ENCODE peak calls at places on chromosomes 3 and 15, in ten cellular contexts. Y is GDM1; V is stimulated activated CD4-positive, alpha-beta T cell treated with anti-CD3 and anti-CD28 coated beads, Interleukin-4, amount 100 ng/mL, for 1 hour; B is GM13976; J is naive thymus-derived CD8-positive, alpha-beta T cell; U is GM10248; S is HT1080; G is T-helper 9 cell; L is psoas muscle; A is AG04450. F is an unnamed sample.

GRCh38 chr3:126816956-126817777 is 113.1 kb downstream of the CHCHD6 start:
- DNase-seq in U (no peak), G (no peak), V (no peak), Y (no peak), A (no peak), J (no peak), L (no peak), B (no peak), S (no peak), F (no peak)

GRCh38 chr3:178076718-178077117 is 459.5 kb upstream of the KCNMB2 start:
- DNase-seq in Y (peak), G (no peak), S (no peak), V (no peak), B (no peak), J (no peak), A (no peak), U (no peak), L (no peak), F (no peak)

GRCh38 chr15:99416191-99417188 is 149.3 kb upstream of the MEF2A start:
- DNase-seq in Y (no peak), J (no peak), A (no peak), B (no peak), V (no peak), L (no peak), S (no peak), U (no peak), G (no peak), F (no peak)

GRCh38 chr3:128549283-128550112 is 56.5 kb upstream of the GATA2 start:
- DNase-seq in S (peak), L (peak), U (no peak), G (no peak), Y (no peak), A (peak), V (no peak), J (no peak), B (no peak), F (no peak)

GRCh38 chr3:82144811-82145210 is 383.4 kb upstream of the GBE1 start:
- DNase-seq in A (no peak), Y (no peak), S (no peak), G (no peak), L (no peak), V (no peak), J (no peak), B (no peak), U (no peak), F (no peak)

GRCh38 chr3:119679874-119680273 is 2.7 kb upstream of the COX17 start:
- DNase-seq in S (no peak), U (no peak), G (no peak), B (no peak), Y (no peak), J (no peak), A (no peak), V (no peak), L (no peak), F (no peak)

GRCh38 chr3:156509209-156510174 is 45.4 kb downstream of the SSR3 start:
- DNase-seq in A (peak), U (peak), B (peak), J (no peak), S (peak), L (no peak), Y (peak), G (no peak), V (no peak), F (peak)

GRCh38 chr3:190183121-190183520 is 62.4 kb upstream of the P3H2 start:
- DNase-seq in Y (no peak), U (peak), J (no peak), V (no peak), G (no peak), L (no peak), S (peak), A (peak), B (peak), F (peak)

GRCh38 chr3:51706788-51707731 is at the start of gene GRM2:
- DNase-seq in V (peak), Y (no peak), G (peak), U (no peak), B (no peak), S (no peak), J (no peak), L (peak), A (peak), F (no peak)

GRCh38 chr3:187188931-187189330 is 8.4 kb upstream of the RTP1 start:
- DNase-seq in L (no peak), A (no peak), J (no peak), V (no peak), U (no peak), B (no peak), S (no peak), G (no peak), Y (no peak), F (no peak)

GRCh38 chr3:98548544-98548943 is 16.8 kb downstream of the GPR15 start:
- DNase-seq in Y (no peak), G (no peak), V (no peak), A (no peak), J (no peak), B (no peak), U (no peak), S (no peak), L (no peak), F (no peak)

GRCh38 chr15:48415036-48415886 is 84.0 kb downstream of the DUT start:
- DNase-seq in U (no peak), B (no peak), J (no peak), L (no peak), G (no peak), V (no peak), Y (no peak), S (peak), A (no peak), F (no peak)

GRCh38 chr3:129503387-129504010 is 24.9 kb upstream of the RHO start:
- DNase-seq in A (no peak), L (no peak), Y (no peak), V (no peak), S (peak), J (no peak), G (no peak), U (no peak), B (no peak), F (no peak)

GRCh38 chr3:138829886-138830510 is 4.7 kb downstream of the PIK3CB start:
- DNase-seq in U (no peak), L (no peak), B (no peak), S (no peak), V (no peak), Y (no peak), J (no peak), A (no peak), G (no peak), F (no peak)

GRCh38 chr15:31932581-31932980 is 97.7 kb upstream of the CHRNA7 start:
- DNase-seq in A (no peak), L (no peak), Y (no peak), V (no peak), U (no peak), S (peak), G (no peak), J (no peak), B (no peak), F (no peak)

GRCh38 chr3:189630667-189631372 is 369 bp upstream of the TP63 start:
- DNase-seq in G (no peak), V (no peak), Y (no peak), S (no peak), A (no peak), J (no peak), U (peak), B (peak), L (no peak), F (peak)

GRCh38 chr3:113194747-113195400 is 16.5 kb upstream of the BOC start:
- DNase-seq in Y (no peak), V (no peak), S (no peak), G (no peak), J (no peak), U (no peak), A (no peak), B (no peak), L (no peak), F (no peak)

GRCh38 chr3:190514163-190515153 is 573 bp downstream of the IL1RAP start:
- DNase-seq in L (peak), J (peak), Y (no peak), B (peak), A (no peak), U (peak), S (peak), G (peak), V (peak), F (peak)

GRCh38 chr15:92810418-92811138 is 89.5 kb upstream of the CHD2 start:
- DNase-seq in G (no peak), A (no peak), Y (peak), B (no peak), U (no peak), S (no peak), L (peak), J (no peak), V (peak), F (peak)

GRCh38 chr15:52257734-52258062 is 37.9 kb downstream of the MYO5C start:
- DNase-seq in V (no peak), B (no peak), L (peak), S (no peak), G (no peak), U (no peak), J (no peak), Y (no peak), A (no peak), F (no peak)

GRCh38 chr3:153051427-153052095 is 110.5 kb upstream of the RAP2B start:
- DNase-seq in S (peak), Y (no peak), U (no peak), B (no peak), J (no peak), L (no peak), V (no peak), A (no peak), G (no peak), F (no peak)

GRCh38 chr15:25342629-25343028 is 96.2 kb downstream of the UBE3A start:
- DNase-seq in L (no peak), B (no peak), V (no peak), G (no peak), A (no peak), U (no peak), S (no peak), Y (no peak), J (no peak), F (no peak)

GRCh38 chr15:29704950-29705597 is 117.2 kb downstream of the TJP1 start:
- DNase-seq in G (no peak), L (no peak), Y (no peak), U (no peak), S (no peak), B (no peak), A (no peak), J (no peak), V (no peak), F (no peak)

GRCh38 chr15:31214864-31215489 is 111.7 kb upstream of the KLF13 start:
- DNase-seq in J (no peak), G (no peak), A (no peak), B (no peak), U (no peak), S (no peak), Y (no peak), V (no peak), L (peak), F (no peak)

GRCh38 chr3:30493912-30494311 is 112.5 kb upstream of the TGFBR2 start:
- DNase-seq in B (no peak), Y (no peak), J (no peak), V (no peak), S (no peak), G (no peak), A (peak), U (no peak), L (no peak), F (no peak)

GRCh38 chr3:71026634-71027578 is 556.6 kb downstream of the FOXP1 start:
- DNase-seq in V (no peak), A (no peak), B (no peak), G (no peak), Y (no peak), U (no peak), S (no peak), J (no peak), L (no peak), F (no peak)

GRCh38 chr3:133490468-133491351 is 82.8 kb upstream of the CDV3 start:
- DNase-seq in S (no peak), J (peak), A (no peak), V (peak), L (no peak), G (peak), Y (no peak), U (peak), B (peak), F (peak)

GRCh38 chr15:66249623-66250174 is 3.9 kb downstream of the MEGF11 start:
- DNase-seq in B (no peak), S (no peak), A (no peak), V (no peak), L (no peak), G (no peak), J (no peak), Y (no peak), U (no peak), F (no peak)

GRCh38 chr3:76631251-76631650 is 408.6 kb upstream of the ROBO2 start:
- DNase-seq in A (no peak), U (no peak), B (no peak), G (no peak), S (no peak), Y (no peak), L (no peak), J (no peak), V (no peak), F (no peak)

GRCh38 chr15:84797212-84797611 is 19.9 kb upstream of the ALPK3 start:
- DNase-seq in B (no peak), L (no peak), Y (no peak), V (no peak), U (no peak), G (no peak), J (no peak), S (peak), A (peak), F (no peak)

GRCh38 chr3:16060358-16060852 is 114.1 kb upstream of the GALNT15 start:
- DNase-seq in G (no peak), V (no peak), Y (no peak), A (peak), U (no peak), J (no peak), S (peak), L (peak), B (no peak), F (no peak)

GRCh38 chr3:101870138-101870537 is 20.8 kb downstream of the NFKBIZ start:
- DNase-seq in J (no peak), V (no peak), G (no peak), Y (no peak), U (no peak), A (no peak), S (no peak), B (no peak), L (no peak), F (no peak)

GRCh38 chr15:92708635-92709034 is 53.1 kb upstream of the FAM174B start:
- DNase-seq in G (no peak), V (no peak), Y (no peak), S (no peak), A (no peak), B (no peak), U (no peak), J (no peak), L (no peak), F (no peak)

GRCh38 chr3:192038726-192039125 is 577.8 kb downstream of the PYDC2 start:
- DNase-seq in S (peak), A (no peak), Y (no peak), U (no peak), B (no peak), L (no peak), V (no peak), J (no peak), G (no peak), F (no peak)

GRCh38 chr3:157311633-157312365 is 124.9 kb upstream of the PTX3 start:
- DNase-seq in L (no peak), J (no peak), A (peak), S (peak), V (no peak), Y (no peak), B (no peak), U (no peak), G (no peak), F (no peak)

GRCh38 chr3:143972495-143973351 is 1.1 kb downstream of the DIPK2A start:
- DNase-seq in U (peak), A (peak), G (peak), V (peak), L (peak), Y (peak), B (peak), J (peak), S (peak), F (peak)

GRCh38 chr3:134430950-134431445 is 54.8 kb downstream of the ANAPC13 start:
- DNase-seq in U (no peak), G (no peak), B (no peak), J (no peak), V (no peak), S (peak), L (no peak), Y (no peak), A (no peak), F (no peak)

F was measured in GM20000.